ENCODE peak calls at places on chromosome 9, in five cellular contexts. E is transverse colon, I is stomach, A is K562, F is upper lobe of left lung. C is an unnamed sample.
A peak's percentile ranks its signal among the peaks of the same experiment; 100 is the strongest.

GRCh38 chr9:7042124-7042523 is 284.4 kb downstream of the KDM4C start:
- DNase-seq in E (no peak), I (no peak), A (no peak), F (no peak), C (no peak)

GRCh38 chr9:20390400-20390799 is 231.9 kb downstream of the MLLT3 start:
- DNase-seq in E (no peak), I (no peak), A (no peak), F (no peak), C (no peak)

GRCh38 chr9:128405077-128405779 is 15.4 kb upstream of the CERCAM start:
- DNase-seq in E (no peak), I (no peak), A (no peak), F (no peak), C (no peak)

GRCh38 chr9:15373881-15374280 is 48.8 kb upstream of the SNAPC3 start:
- DNase-seq in E (no peak), I (no peak), A (no peak), F (no peak), C (no peak)

GRCh38 chr9:105401651-105402050 is 46.2 kb upstream of the FSD1L start:
- DNase-seq in E (no peak), I (no peak), A (no peak), F (no peak), C (no peak)

GRCh38 chr9:75265525-75265972 is 177.2 kb downstream of the OSTF1 start:
- DNase-seq in E (peak; percentile 54), I (peak; percentile 38), A (peak; percentile 35), F (peak; percentile 28), C (peak; percentile 26)

GRCh38 chr9:7382365-7382764 is 417.2 kb downstream of the DMAC1 start:
- DNase-seq in E (no peak), I (no peak), A (no peak), F (no peak), C (no peak)

GRCh38 chr9:4684820-4685219 is 5.5 kb downstream of the CDC37L1 start:
- DNase-seq in E (no peak), I (no peak), A (no peak), F (no peak), C (no peak)

GRCh38 chr9:107637421-107638420 is 148.2 kb upstream of the KLF4 start:
- DNase-seq in E (peak; percentile 80), I (peak; percentile 68), A (no peak), F (peak; percentile 82), C (peak; percentile 97)

GRCh38 chr9:27787941-27788340 is 214.7 kb upstream of the C9orf72 start:
- DNase-seq in E (no peak), I (no peak), A (no peak), F (no peak), C (no peak)

GRCh38 chr9:2802494-2802921 is 41.4 kb downstream of the PUM3 start:
- DNase-seq in E (no peak), I (no peak), A (no peak), F (no peak), C (no peak)

GRCh38 chr9:8349369-8349768 is 549.8 kb upstream of the DMAC1 start:
- DNase-seq in E (no peak), I (no peak), A (no peak), F (no peak), C (no peak)

GRCh38 chr9:16029056-16029615 is 476.3 kb downstream of the CCDC171 start:
- DNase-seq in E (no peak), I (no peak), A (no peak), F (no peak), C (no peak)

GRCh38 chr9:109811876-109812275 is 31.9 kb downstream of the PALM2AKAP2 start:
- DNase-seq in E (no peak), I (no peak), A (no peak), F (no peak), C (no peak)

GRCh38 chr9:15403155-15403554 is 19.5 kb upstream of the SNAPC3 start:
- DNase-seq in E (no peak), I (no peak), A (peak; percentile 60), F (no peak), C (no peak)

GRCh38 chr9:10855847-10856246 is 243.0 kb upstream of the PTPRD start:
- DNase-seq in E (no peak), I (no peak), A (no peak), F (no peak), C (no peak)

GRCh38 chr9:77764894-77765780 is 117.0 kb upstream of the GNA14 start:
- DNase-seq in E (no peak), I (no peak), A (peak; percentile 33), F (no peak), C (no peak)

GRCh38 chr9:81599837-81600236 is 89.5 kb downstream of the TLE1 start:
- DNase-seq in E (no peak), I (no peak), A (no peak), F (no peak), C (no peak)

GRCh38 chr9:114722363-114722695 is 40.3 kb upstream of the TEX48 start:
- DNase-seq in E (no peak), I (no peak), A (no peak), F (no peak), C (no peak)

GRCh38 chr9:3963266-3964019 is 336.4 kb downstream of the GLIS3 start:
- DNase-seq in E (no peak), I (peak; percentile 26), A (no peak), F (no peak), C (peak; percentile 75)

GRCh38 chr9:134204991-134205578 is 40.7 kb upstream of the RNU6ATAC start:
- DNase-seq in E (no peak), I (no peak), A (no peak), F (no peak), C (peak; percentile 7)

GRCh38 chr9:107906074-107906473 is 416.5 kb upstream of the KLF4 start:
- DNase-seq in E (no peak), I (no peak), A (no peak), F (no peak), C (no peak)

GRCh38 chr9:103627731-103628130 is 466.4 kb upstream of the SMC2 start:
- DNase-seq in E (no peak), I (no peak), A (no peak), F (no peak), C (no peak)

GRCh38 chr9:114616684-114617520 is 5.8 kb downstream of the TMEM268 start:
- DNase-seq in E (peak; percentile 83), I (peak; percentile 72), A (peak; percentile 76), F (peak; percentile 81), C (peak; percentile 54)

GRCh38 chr9:111936391-111936790 is 39.8 kb downstream of the UGCG start:
- DNase-seq in E (no peak), I (no peak), A (no peak), F (no peak), C (no peak)

GRCh38 chr9:15401266-15401665 is 21.4 kb upstream of the SNAPC3 start:
- DNase-seq in E (no peak), I (peak; percentile 35), A (no peak), F (no peak), C (no peak)

GRCh38 chr9:138057726-138058125 is 180.1 kb downstream of the CACNA1B start:
- DNase-seq in E (no peak), I (no peak), A (no peak), F (peak; percentile 7), C (no peak)

GRCh38 chr9:72888032-72888431 is 64.8 kb downstream of the ALDH1A1 start:
- DNase-seq in E (no peak), I (no peak), A (no peak), F (no peak), C (no peak)

GRCh38 chr9:91949946-91950664 is at the start of gene ROR2:
- DNase-seq in E (peak; percentile 75), I (peak; percentile 84), A (peak; percentile 89), F (peak; percentile 32), C (peak; percentile 83)

GRCh38 chr9:127833555-127833954 is 20.9 kb downstream of the ENG start:
- DNase-seq in E (no peak), I (no peak), A (no peak), F (no peak), C (no peak)

GRCh38 chr9:121765021-121765950 is 113.9 kb downstream of the DAB2IP start:
- DNase-seq in E (peak; percentile 24), I (peak; percentile 73), A (no peak), F (no peak), C (peak; percentile 86)

DNA sequence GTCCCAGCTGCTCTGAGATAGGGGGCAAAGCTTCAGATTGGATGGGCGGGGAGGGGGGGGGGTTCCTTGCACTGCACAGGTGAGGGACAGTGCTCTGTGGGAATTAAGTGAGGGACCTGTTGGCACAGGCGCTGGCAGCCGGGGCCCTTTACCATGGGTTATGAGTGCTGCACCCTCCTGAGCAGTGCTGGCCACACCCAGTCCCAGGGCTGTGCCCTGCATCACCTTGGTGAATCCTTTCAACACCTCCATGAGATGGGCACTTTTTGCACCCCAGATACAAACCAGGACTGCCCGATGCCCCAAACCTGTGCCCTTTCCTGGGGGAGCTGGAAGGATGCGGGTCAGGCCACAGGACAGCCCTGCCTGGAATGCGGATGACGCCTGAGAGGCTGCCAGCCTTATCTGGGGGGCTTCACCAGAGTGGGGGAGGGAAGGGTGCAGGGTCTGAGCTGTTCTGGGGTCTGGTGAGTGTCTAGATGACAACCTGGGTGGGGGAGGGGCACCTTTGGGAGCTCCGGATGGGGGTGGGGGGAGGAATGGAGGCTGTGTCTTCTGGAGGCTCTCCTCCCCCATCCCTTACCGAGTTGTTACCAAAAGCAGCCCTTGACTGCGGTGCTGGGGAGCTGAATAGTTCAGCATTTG is 5.2 kb downstream of the CRB2 start:
- DNase-seq in E (peak; percentile 58), I (no peak), A (peak; percentile 55), F (no peak), C (no peak)
- H3K4me3 ChIP-seq in E (no peak overlapping the region), I (no peak overlapping the region), A (no peak overlapping the region), F (no peak overlapping the region), C (no peak overlapping the region)

GRCh38 chr9:37523916-37524315 is 38.2 kb downstream of the POLR1E start:
- DNase-seq in E (no peak), I (no peak), A (no peak), F (no peak), C (no peak)

GRCh38 chr9:37521111-37521510 is 35.4 kb downstream of the POLR1E start:
- DNase-seq in E (no peak), I (no peak), A (no peak), F (no peak), C (no peak)

GRCh38 chr9:37517977-37518376 is 32.2 kb downstream of the POLR1E start:
- DNase-seq in E (no peak), I (no peak), A (no peak), F (no peak), C (no peak)

GRCh38 chr9:37520641-37521040 is 34.9 kb downstream of the POLR1E start:
- DNase-seq in E (no peak), I (no peak), A (no peak), F (no peak), C (no peak)

GRCh38 chr9:37522971-37523370 is 37.2 kb downstream of the POLR1E start:
- DNase-seq in E (no peak), I (no peak), A (peak; percentile 43), F (no peak), C (no peak)
- H3K36me3 ChIP-seq in E (no peaks in the 10 kb centered on the region), I (peaks cover 84% of the 10 kb centered on the region), A (peaks cover 43% of the 10 kb centered on the region), F (no peaks in the 10 kb centered on the region), C (no peaks in the 10 kb centered on the region)

GRCh38 chr9:30504502-30504905 is 1879.9 kb upstream of the ACO1 start:
- DNase-seq in E (no peak), I (no peak), A (no peak), F (no peak), C (no peak)
- TF ChIP-seq EP300 in E (no peak), I (no peak), A (no peak), F (no peak), C (no peak)

DNA sequence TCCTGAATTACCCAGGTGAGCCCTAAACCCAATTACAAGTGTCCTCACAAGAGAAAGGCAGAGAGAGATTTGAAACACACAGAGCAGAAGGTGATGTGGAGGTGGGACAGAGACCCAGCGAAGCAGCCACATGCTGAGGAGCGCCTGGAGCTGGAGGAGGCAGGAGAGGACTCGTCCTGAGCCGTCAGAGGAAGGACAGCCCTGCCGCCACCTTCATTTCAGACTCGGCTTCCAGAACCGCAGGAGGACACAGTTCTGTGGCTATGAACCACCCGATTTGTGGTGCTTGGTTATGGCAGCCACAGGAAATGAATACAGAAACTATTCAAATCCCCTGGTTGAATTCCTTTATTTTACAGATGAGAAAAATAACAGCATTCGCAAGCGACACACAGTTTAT is 16.4 kb upstream of the FBP1 start:
- DNase-seq in E (no peak), I (no peak), A (no peak), F (no peak), C (no peak)
- H3K4me3 ChIP-seq in E (peak overlapping the region; percentile 5), I (no peak overlapping the region), A (no peak overlapping the region), F (no peak overlapping the region), C (no peak overlapping the region)

C was measured in ovary.